ENCODE peak calls at places on chromosomes 13 and 19, in six cellular contexts. C is body of pancreas; S is PC-9; E is AG04450; I is CD4-positive, alpha-beta memory T cell; P is thoracic aorta. K is an unnamed sample.

GRCh38 chr13:60120617-60121016 is 43.1 kb downstream of the DIAPH3 start:
- DNase-seq in C (no peak), S (no peak), E (no peak), I (no peak), P (no peak), K (no peak)

GRCh38 chr13:46622013-46622917 is 69.3 kb downstream of the LRCH1 start:
- DNase-seq in C (no peak), S (no peak), E (no peak), I (no peak), P (no peak), K (no peak)

GRCh38 chr13:65378943-65379519 is 1851.1 kb downstream of the PCDH9 start:
- DNase-seq in C (no peak), S (no peak), E (no peak), I (no peak), P (no peak), K (no peak)

GRCh38 chr13:106340249-106340648 is 195.2 kb downstream of the EFNB2 start:
- DNase-seq in C (no peak), S (no peak), E (no peak), I (no peak), P (no peak), K (no peak)

GRCh38 chr19:1170938-1171754 is 2.9 kb downstream of the SBNO2 start:
- DNase-seq in C (no peak), S (no peak), E (no peak), I (no peak), P (no peak), K (no peak)

GRCh38 chr19:35266904-35267817 is 1.6 kb upstream of the USF2 start:
- DNase-seq in C (peak), S (peak), E (no peak), I (peak), P (no peak), K (peak)

GRCh38 chr19:33302974-33303790 is 848 bp upstream of the CEBPA start:
- DNase-seq in C (peak), S (peak), E (no peak), I (no peak), P (no peak), K (peak)

GRCh38 chr19:14517840-14518505 is at the start of gene DNAJB1:
- DNase-seq in C (peak), S (peak), E (no peak), I (no peak), P (no peak), K (peak)

GRCh38 chr19:11495481-11495880 is 10.2 kb downstream of the ZNF653 start:
- DNase-seq in C (no peak), S (no peak), E (no peak), I (no peak), P (no peak), K (no peak)

GRCh38 chr19:19067276-19068072 is 3.7 kb downstream of the SLC25A42 start:
- DNase-seq in C (no peak), S (no peak), E (no peak), I (no peak), P (no peak), K (no peak)

GRCh38 chr13:85228692-85229091 is 570.5 kb downstream of the SLITRK6 start:
- DNase-seq in C (no peak), S (no peak), E (no peak), I (no peak), P (no peak), K (no peak)

GRCh38 chr13:27177852-27178251 is 6.2 kb upstream of the USP12 start:
- DNase-seq in C (no peak), S (no peak), E (no peak), I (no peak), P (no peak), K (no peak)

GRCh38 chr19:28239270-28239669 is 973.7 kb downstream of the UQCRFS1 start:
- DNase-seq in C (no peak), S (no peak), E (no peak), I (no peak), P (no peak), K (no peak)

GRCh38 chr19:46133101-46133627 is 8.7 kb upstream of the IGFL3 start:
- DNase-seq in C (peak), S (peak), E (peak), I (no peak), P (no peak), K (peak)

GRCh38 chr19:11581740-11582139 is 4.3 kb upstream of the ACP5 start:
- DNase-seq in C (no peak), S (no peak), E (no peak), I (peak), P (no peak), K (no peak)

GRCh38 chr19:1673645-1674292 is 21.4 kb upstream of the TCF3 start:
- DNase-seq in C (peak), S (no peak), E (no peak), I (no peak), P (no peak), K (no peak)

GRCh38 chr13:112767506-112768471 is 78.0 kb downstream of the ATP11A start:
- DNase-seq in C (no peak), S (no peak), E (no peak), I (no peak), P (no peak), K (no peak)

GRCh38 chr13:107185889-107186288 is 618.0 kb upstream of the ARGLU1 start:
- DNase-seq in C (no peak), S (no peak), E (no peak), I (no peak), P (no peak), K (no peak)

GRCh38 chr19:16897572-16898056 is 8.8 kb downstream of the F2RL3 start:
- DNase-seq in C (peak), S (no peak), E (no peak), I (no peak), P (no peak), K (no peak)

GRCh38 chr13:73833331-73834070 is 300.7 kb downstream of the KLF12 start:
- DNase-seq in C (no peak), S (no peak), E (peak), I (no peak), P (no peak), K (no peak)

GRCh38 chr19:18280247-18281081 is 958 bp downstream of the JUND start:
- DNase-seq in C (peak), S (peak), E (no peak), I (peak), P (no peak), K (peak)

GRCh38 chr13:76764429-76764828 is 121.8 kb downstream of the KCTD12 start:
- DNase-seq in C (peak), S (no peak), E (no peak), I (no peak), P (no peak), K (no peak)

GRCh38 chr13:96652506-96652905 is 341.8 kb downstream of the OXGR1 start:
- DNase-seq in C (no peak), S (no peak), E (no peak), I (no peak), P (no peak), K (no peak)

GRCh38 chr19:13978721-13979191 is 26.4 kb downstream of the DCAF15 start:
- DNase-seq in C (no peak), S (no peak), E (no peak), I (no peak), P (no peak), K (peak)

GRCh38 chr19:48552406-48553322 is 692 bp downstream of the SULT2B1 start:
- DNase-seq in C (no peak), S (no peak), E (no peak), I (no peak), P (no peak), K (no peak)

GRCh38 chr13:114282143-114282685 is 813 bp downstream of the UPF3A start:
- DNase-seq in C (peak), S (no peak), E (no peak), I (no peak), P (no peak), K (peak)

GRCh38 chr13:30371649-30372265 is 50.5 kb upstream of the UBE2L5 start:
- DNase-seq in C (peak), S (peak), E (no peak), I (peak), P (no peak), K (no peak)

GRCh38 chr19:12872941-12873890 is 8.0 kb downstream of the DNASE2 start:
- DNase-seq in C (peak), S (peak), E (no peak), I (peak), P (no peak), K (peak)

GRCh38 chr19:47255947-47256687 is at the start of gene CCDC9:
- DNase-seq in C (peak), S (peak), E (peak), I (peak), P (peak), K (peak)

GRCh38 chr13:104318121-104318520 is 1251.9 kb upstream of the SLC10A2 start:
- DNase-seq in C (no peak), S (no peak), E (no peak), I (no peak), P (no peak), K (no peak)

GRCh38 chr13:57629391-57629804 is 2.1 kb upstream of the PCDH17 start:
- DNase-seq in C (peak), S (no peak), E (no peak), I (no peak), P (no peak), K (no peak)

GRCh38 chr19:42092350-42092749 is 16.4 kb downstream of the ZNF574 start:
- DNase-seq in C (no peak), S (peak), E (no peak), I (peak), P (no peak), K (no peak)

GRCh38 chr19:32550666-32551065 is 30.3 kb upstream of the PDCD5 start:
- DNase-seq in C (no peak), S (no peak), E (no peak), I (no peak), P (no peak), K (no peak)

GRCh38 chr19:43552616-43553015 is 19.6 kb downstream of the ZNF575 start:
- DNase-seq in C (no peak), S (no peak), E (no peak), I (no peak), P (no peak), K (no peak)

DNA sequence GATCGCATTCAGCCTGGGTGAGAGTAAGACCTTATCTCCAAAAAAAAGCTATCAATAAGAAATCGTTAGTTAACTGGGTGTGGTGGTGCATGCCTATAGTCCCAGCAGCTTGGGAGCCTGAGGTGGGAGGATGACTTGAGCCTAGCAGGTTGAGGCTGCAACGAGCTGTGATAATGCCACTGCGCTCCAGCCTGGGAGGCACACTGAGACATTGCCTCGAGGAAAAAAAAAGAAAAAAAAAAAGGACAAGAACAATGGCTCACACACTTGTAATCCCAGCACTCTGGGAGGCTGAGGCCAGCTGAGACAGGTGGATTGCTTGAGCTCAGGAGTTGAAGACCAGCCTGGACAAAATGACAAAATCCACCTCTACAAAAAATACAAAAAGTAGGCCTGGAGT is 16.1 kb downstream of the PSPC1 start:
- DNase-seq in C (no peak), S (no peak), E (no peak), I (no peak), P (no peak), K (no peak)
- H3K27ac ChIP-seq in C (no peak), S (no peak), E (no peak), I (no peak), P (no peak), K (no peak)

GRCh38 chr19:55545913-55546495 is 661 bp upstream of the SBK3 start:
- DNase-seq in C (no peak), S (no peak), E (no peak), I (no peak), P (no peak), K (no peak)
- H3K27ac ChIP-seq in C (no peak), S (peak), E (peak), I (no peak), P (no peak), K (no peak)

DNA sequence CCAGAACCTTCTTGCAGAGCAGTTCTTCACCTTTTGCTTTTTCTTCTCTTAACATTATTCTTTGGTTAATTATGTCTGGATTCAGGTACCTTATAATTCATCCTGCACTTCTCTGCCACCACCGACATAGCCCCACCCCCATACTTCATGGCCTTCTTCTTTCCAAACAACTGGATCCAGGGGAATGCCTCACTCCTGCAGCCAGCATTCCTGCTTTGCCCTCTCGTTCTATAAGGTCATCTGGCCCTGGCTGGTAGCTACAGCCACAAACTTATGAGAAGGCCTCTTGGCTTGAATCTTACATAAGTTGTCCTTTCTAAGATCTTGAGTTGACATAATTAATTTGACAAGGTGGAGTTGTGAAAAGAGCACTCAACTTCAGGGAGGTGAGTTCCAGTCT is 84.1 kb upstream of the FRY start:
- DNase-seq in C (no peak), S (no peak), E (no peak), I (no peak), P (no peak), K (no peak)
- H3K27ac ChIP-seq in C (peak), S (no peak), E (no peak), I (no peak), P (no peak), K (no peak)

DNA sequence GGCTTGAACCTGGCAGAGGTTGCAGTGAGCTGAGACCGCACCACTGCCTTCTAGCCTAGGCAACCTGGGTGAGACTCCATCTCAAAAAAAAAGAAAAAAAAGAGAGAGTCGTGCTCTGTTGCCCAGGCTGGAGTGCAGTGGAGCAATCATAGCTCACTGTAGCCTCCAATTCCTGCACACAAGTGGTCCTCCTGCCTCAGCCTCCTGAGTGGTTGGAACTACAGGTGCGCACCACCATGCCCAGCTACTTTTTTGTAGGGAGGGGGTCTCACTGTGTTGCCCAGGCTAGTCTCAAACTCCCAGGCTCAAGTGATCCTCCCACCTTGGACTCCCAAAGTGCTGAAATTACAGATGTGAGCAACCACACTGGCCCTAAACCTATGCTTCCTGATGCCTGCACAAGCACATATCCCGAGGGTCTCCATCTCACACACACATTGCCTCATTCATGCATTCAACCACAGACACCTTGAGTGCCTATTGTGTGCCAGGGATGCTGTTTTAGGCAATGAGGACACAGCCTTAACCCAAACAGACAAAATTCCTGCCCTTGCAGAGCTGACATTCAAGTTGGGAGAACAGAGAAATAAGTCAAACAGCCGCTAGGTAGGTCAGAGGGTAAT is 2.2 kb downstream of the ANGPTL6 start:
- DNase-seq in C (no peak), S (no peak), E (no peak), I (no peak), P (no peak), K (no peak)
- H3K27ac ChIP-seq in C (no peak), S (no peak), E (no peak), I (no peak), P (no peak), K (no peak)

GRCh38 chr13:110327036-110327790 is 20.1 kb downstream of the COL4A2 start:
- DNase-seq in C (peak), S (no peak), E (no peak), I (no peak), P (no peak), K (no peak)

GRCh38 chr13:110329798-110330461 is 22.8 kb downstream of the COL4A2 start:
- DNase-seq in C (no peak), S (no peak), E (no peak), I (no peak), P (no peak), K (no peak)

GRCh38 chr13:110330491-110331001 is 23.5 kb downstream of the COL4A2 start:
- DNase-seq in C (no peak), S (no peak), E (no peak), I (no peak), P (no peak), K (no peak)

GRCh38 chr13:110328509-110328908 is 21.4 kb downstream of the COL4A2 start:
- DNase-seq in C (no peak), S (no peak), E (no peak), I (no peak), P (no peak), K (no peak)

DNA sequence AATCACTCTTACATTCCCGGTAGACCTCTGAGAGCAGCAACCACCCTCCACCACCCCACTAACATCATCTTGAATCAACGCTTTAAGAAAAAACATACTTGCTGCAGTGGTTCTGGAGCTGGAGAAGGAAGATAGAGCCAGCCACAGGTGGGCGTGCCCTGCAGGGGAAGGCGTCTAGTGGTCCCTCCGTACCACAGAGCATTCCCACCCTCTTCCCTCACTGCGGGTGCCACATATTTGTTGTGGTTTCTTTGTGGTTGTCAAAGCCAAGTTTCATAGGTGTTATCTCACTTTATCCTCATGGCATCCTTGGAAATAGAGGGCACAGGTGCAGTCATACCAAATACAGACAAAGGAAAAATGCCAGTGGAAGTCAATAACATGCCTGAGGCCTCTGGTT is 22.2 kb downstream of the COL4A2 start:
- DNase-seq in C (no peak), S (no peak), E (no peak), I (no peak), P (no peak), K (no peak)
- H3K27ac ChIP-seq in C (no peak), S (no peak), E (peak), I (no peak), P (peak), K (no peak)

GRCh38 chr19:3366104-3366760 is at the start of gene NFIC:
- DNase-seq in C (peak), S (peak), E (no peak), I (no peak), P (no peak), K (peak)

GRCh38 chr19:3363841-3364500 is 2.4 kb upstream of the NFIC start:
- DNase-seq in C (peak), S (no peak), E (no peak), I (no peak), P (no peak), K (peak)

GRCh38 chr19:3365093-3365446 is 1.3 kb upstream of the NFIC start:
- DNase-seq in C (no peak), S (no peak), E (no peak), I (no peak), P (no peak), K (no peak)

GRCh38 chr19:3365447-3366103 is 808 bp upstream of the NFIC start:
- DNase-seq in C (peak), S (peak), E (no peak), I (no peak), P (no peak), K (peak)

GRCh38 chr19:3364501-3364858 is 1.9 kb upstream of the NFIC start:
- DNase-seq in C (no peak), S (no peak), E (no peak), I (no peak), P (no peak), K (no peak)
- H3K27ac ChIP-seq in C (peak), S (no peak), E (no peak), I (no peak), P (peak), K (peak)

GRCh38 chr13:100765021-100765420 is 90.4 kb upstream of the TMTC4 start:
- DNase-seq in C (no peak), S (no peak), E (no peak), I (no peak), P (no peak), K (no peak)

GRCh38 chr13:100767192-100767591 is 92.6 kb upstream of the TMTC4 start:
- DNase-seq in C (no peak), S (no peak), E (no peak), I (no peak), P (no peak), K (no peak)
- H3K27ac ChIP-seq in C (no peak), S (no peak), E (no peak), I (no peak), P (no peak), K (no peak)

DNA sequence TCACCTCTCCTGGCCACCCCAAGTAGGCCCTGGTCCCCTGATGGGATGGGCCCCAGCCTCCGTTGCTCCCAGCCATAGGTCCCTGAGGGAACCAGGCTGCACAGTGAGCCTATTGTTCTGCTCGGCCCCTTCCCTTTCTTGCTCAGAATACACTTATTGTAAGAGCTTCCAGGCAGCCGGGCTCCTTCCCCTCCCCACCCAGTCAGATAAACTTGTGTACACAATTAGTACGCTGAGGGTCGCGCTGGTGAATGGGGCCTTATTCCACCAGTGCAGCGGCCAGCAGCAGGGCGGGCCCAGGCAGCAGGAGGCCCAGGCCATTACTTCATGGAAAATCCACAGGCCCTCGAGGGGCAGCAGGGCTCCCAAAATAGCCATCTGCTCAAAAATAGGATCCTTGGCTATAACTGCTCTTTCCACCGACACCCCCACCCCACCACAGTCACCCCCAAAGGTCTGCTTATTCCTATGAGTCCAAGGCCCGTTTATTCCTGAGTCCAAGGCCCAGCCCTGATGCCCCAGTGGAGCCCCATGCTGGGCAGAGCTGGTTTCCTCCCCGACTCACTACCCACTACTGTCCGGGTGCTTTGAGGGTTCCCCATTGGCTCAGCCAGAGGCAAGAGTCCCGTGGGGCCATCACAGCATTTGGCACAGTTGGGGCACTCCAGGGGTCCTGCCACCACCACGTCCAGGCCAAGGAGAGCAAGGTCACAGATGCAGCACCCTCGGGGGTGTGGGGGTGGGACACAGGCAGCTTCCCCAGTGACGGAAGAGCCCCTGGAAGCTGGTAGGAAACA is 22.1 kb downstream of the CAPN12 start:
- DNase-seq in C (no peak), S (no peak), E (no peak), I (no peak), P (no peak), K (no peak)
- H3K27ac ChIP-seq in C (peak), S (no peak), E (no peak), I (no peak), P (peak), K (no peak)

K was measured in ovary.